ENCODE peak calls at places on chromosomes 4 and X, in nine cellular contexts. Q is GM03348; T is dermis microvascular lymphatic vessel endothelial cell; U is Karpas-422; K is fibroblast of pulmonary artery; G is heart right ventricle; S is NCI-H510A treated with DMSO at 0.1 percent for 48 hours; M is GM23248; H is CD8-positive, alpha-beta T cell. V is an unnamed sample.

GRCh38 chrX:155949098-155949497 is 48.4 kb upstream of the IL9R start:
- DNase-seq in Q (no peak), T (no peak), U (no peak), K (no peak), G (no peak), S (no peak), M (no peak), H (no peak), V (no peak)

GRCh38 chr4:185467991-185468390 is 3.5 kb downstream of the CCDC110 start:
- DNase-seq in Q (no peak), T (no peak), U (no peak), K (no peak), G (no peak), S (no peak), M (no peak), H (no peak), V (no peak)

GRCh38 chr4:69888336-69888735 is 28.4 kb upstream of the SULT1E1 start:
- DNase-seq in Q (no peak), T (no peak), U (no peak), K (peak; percentile 16), G (no peak), S (no peak), M (no peak), H (no peak), V (peak; percentile 49)

GRCh38 chrX:124028177-124028576 is 66.7 kb downstream of the STAG2 start:
- DNase-seq in Q (peak; percentile 1), T (peak; percentile 1), U (no peak), K (peak; percentile 33), G (no peak), S (no peak), M (peak; percentile 65), H (no peak), V (peak; percentile 37)

GRCh38 chrX:77749695-77750094 is 36.3 kb downstream of the ATRX start:
- DNase-seq in Q (no peak), T (peak; percentile 38), U (no peak), K (peak; percentile 55), G (no peak), S (no peak), M (peak; percentile 76), H (no peak), V (no peak)

GRCh38 chrX:106415276-106415895 is 196.4 kb upstream of the RADX start:
- DNase-seq in Q (peak; percentile 27), T (peak; percentile 1), U (peak; percentile 78), K (peak; percentile 38), G (no peak), S (peak; percentile 21), M (peak; percentile 43), H (peak; percentile 6), V (peak; percentile 38)

GRCh38 chr4:78332974-78333373 is 218.6 kb upstream of the ANXA3 start:
- DNase-seq in Q (no peak), T (no peak), U (no peak), K (no peak), G (no peak), S (no peak), M (no peak), H (no peak), V (no peak)

GRCh38 chr4:41939016-41939623 is 3.9 kb downstream of the TMEM33 start:
- DNase-seq in Q (no peak), T (no peak), U (no peak), K (peak; percentile 44), G (no peak), S (no peak), M (peak; percentile 14), H (no peak), V (peak; percentile 15)

GRCh38 chrX:77788050-77788449 is 2.0 kb upstream of the ATRX start:
- DNase-seq in Q (no peak), T (peak; percentile 25), U (no peak), K (no peak), G (no peak), S (no peak), M (no peak), H (no peak), V (peak; percentile 45)